ENCODE peak calls at places on chromosomes 11 and 22, in six cellular contexts. One of them, this sample, is unnamed.
A peak's percentile ranks its signal among the peaks of the same experiment; 100 is the strongest.

GRCh38 chr11:6557063-6557462 is 46.4 kb downstream of the RRP8 start:
- DNase-seq in right lobe of liver: no peak
- DNase-seq in CD8-positive, alpha-beta T cell: no peak
- DNase-seq in testis: no peak
- DNase-seq in foreskin keratinocyte: no peak
- DNase-seq in GM23338: no peak
- DNase-seq in this sample: no peak

GRCh38 chr11:132054822-132055221 is 684.4 kb downstream of the NTM start:
- DNase-seq in right lobe of liver: no peak
- DNase-seq in CD8-positive, alpha-beta T cell: no peak
- DNase-seq in testis: no peak
- DNase-seq in foreskin keratinocyte: peak; percentile 96
- DNase-seq in GM23338: no peak
- DNase-seq in this sample: no peak

GRCh38 chr22:49942565-49943404 is 17.8 kb upstream of the PIM3 start:
- DNase-seq in right lobe of liver: no peak
- DNase-seq in CD8-positive, alpha-beta T cell: no peak
- DNase-seq in testis: no peak
- DNase-seq in foreskin keratinocyte: no peak
- DNase-seq in GM23338: no peak
- DNase-seq in this sample: no peak

GRCh38 chr11:120674537-120674936 is 163.0 kb downstream of the GRIK4 start:
- DNase-seq in right lobe of liver: no peak
- DNase-seq in CD8-positive, alpha-beta T cell: no peak
- DNase-seq in testis: no peak
- DNase-seq in foreskin keratinocyte: no peak
- DNase-seq in GM23338: no peak
- DNase-seq in this sample: no peak

GRCh38 chr22:19337137-19337536 is 45.6 kb upstream of the CLTCL1 start:
- DNase-seq in right lobe of liver: no peak
- DNase-seq in CD8-positive, alpha-beta T cell: no peak
- DNase-seq in testis: no peak
- DNase-seq in foreskin keratinocyte: no peak
- DNase-seq in GM23338: no peak
- DNase-seq in this sample: no peak

GRCh38 chr11:126766425-126766824 is 234.1 kb downstream of the KIRREL3 start:
- DNase-seq in right lobe of liver: no peak
- DNase-seq in CD8-positive, alpha-beta T cell: no peak
- DNase-seq in testis: no peak
- DNase-seq in foreskin keratinocyte: no peak
- DNase-seq in GM23338: peak; percentile 17
- DNase-seq in this sample: no peak

GRCh38 chr11:100670140-100670539 is 16.9 kb upstream of the ARHGAP42 start:
- DNase-seq in right lobe of liver: no peak
- DNase-seq in CD8-positive, alpha-beta T cell: no peak
- DNase-seq in testis: peak; percentile 25
- DNase-seq in foreskin keratinocyte: no peak
- DNase-seq in GM23338: peak; percentile 60
- DNase-seq in this sample: no peak

GRCh38 chr11:11505701-11506100 is 116.1 kb downstream of the GALNT18 start:
- DNase-seq in right lobe of liver: no peak
- DNase-seq in CD8-positive, alpha-beta T cell: no peak
- DNase-seq in testis: no peak
- DNase-seq in foreskin keratinocyte: no peak
- DNase-seq in GM23338: no peak
- DNase-seq in this sample: no peak

GRCh38 chr11:75160880-75161279 is 10.0 kb downstream of the SLCO2B1 start:
- DNase-seq in right lobe of liver: no peak
- DNase-seq in CD8-positive, alpha-beta T cell: no peak
- DNase-seq in testis: no peak
- DNase-seq in foreskin keratinocyte: no peak
- DNase-seq in GM23338: no peak
- DNase-seq in this sample: no peak

GRCh38 chr22:36871669-36872081 is 10.9 kb downstream of the NCF4 start:
- DNase-seq in right lobe of liver: no peak
- DNase-seq in CD8-positive, alpha-beta T cell: no peak
- DNase-seq in testis: no peak
- DNase-seq in foreskin keratinocyte: peak; percentile 74
- DNase-seq in GM23338: peak; percentile 30
- DNase-seq in this sample: peak; percentile 52

GRCh38 chr11:22656128-22656527 is 10.3 kb upstream of the GAS2 start:
- DNase-seq in right lobe of liver: no peak
- DNase-seq in CD8-positive, alpha-beta T cell: no peak
- DNase-seq in testis: no peak
- DNase-seq in foreskin keratinocyte: no peak
- DNase-seq in GM23338: no peak
- DNase-seq in this sample: no peak

GRCh38 chr22:38114484-38115398 is 4.3 kb upstream of the BAIAP2L2 start:
- DNase-seq in right lobe of liver: peak; percentile 88
- DNase-seq in CD8-positive, alpha-beta T cell: peak; percentile 73
- DNase-seq in testis: peak; percentile 90
- DNase-seq in foreskin keratinocyte: peak; percentile 45
- DNase-seq in GM23338: peak; percentile 89
- DNase-seq in this sample: peak; percentile 92

GRCh38 chr11:34610324-34611041 is 10.4 kb upstream of the EHF start:
- DNase-seq in right lobe of liver: no peak
- DNase-seq in CD8-positive, alpha-beta T cell: no peak
- DNase-seq in testis: no peak
- DNase-seq in foreskin keratinocyte: no peak
- DNase-seq in GM23338: no peak
- DNase-seq in this sample: no peak

GRCh38 chr11:57777969-57778317 is 16.3 kb downstream of the CTNND1 start:
- DNase-seq in right lobe of liver: no peak
- DNase-seq in CD8-positive, alpha-beta T cell: no peak
- DNase-seq in testis: no peak
- DNase-seq in foreskin keratinocyte: no peak
- DNase-seq in GM23338: peak; percentile 55
- DNase-seq in this sample: no peak

GRCh38 chr11:57776577-57776976 is 15.0 kb downstream of the CTNND1 start:
- DNase-seq in right lobe of liver: no peak
- DNase-seq in CD8-positive, alpha-beta T cell: no peak
- DNase-seq in testis: no peak
- DNase-seq in foreskin keratinocyte: no peak
- DNase-seq in GM23338: no peak
- DNase-seq in this sample: no peak

GRCh38 chr11:57775474-57775873 is 13.9 kb downstream of the CTNND1 start:
- DNase-seq in right lobe of liver: no peak
- DNase-seq in CD8-positive, alpha-beta T cell: no peak
- DNase-seq in testis: no peak
- DNase-seq in foreskin keratinocyte: no peak
- DNase-seq in GM23338: no peak
- DNase-seq in this sample: no peak

GRCh38 chr11:57778318-57779037 is 16.9 kb downstream of the CTNND1 start:
- DNase-seq in right lobe of liver: peak; percentile 94
- DNase-seq in CD8-positive, alpha-beta T cell: no peak
- DNase-seq in testis: peak; percentile 96
- DNase-seq in foreskin keratinocyte: peak; percentile 90
- DNase-seq in GM23338: peak; percentile 96
- DNase-seq in this sample: peak; percentile 92

GRCh38 chr11:57776101-57776511 is 14.5 kb downstream of the CTNND1 start:
- DNase-seq in right lobe of liver: no peak
- DNase-seq in CD8-positive, alpha-beta T cell: no peak
- DNase-seq in testis: no peak
- DNase-seq in foreskin keratinocyte: no peak
- DNase-seq in GM23338: peak; percentile 83
- DNase-seq in this sample: no peak
- H3K4me1 ChIP-seq in right lobe of liver: peaks cover 20% of the 10 kb centered on the region
- H3K4me1 ChIP-seq in CD8-positive, alpha-beta T cell: peaks cover 10% of the 10 kb centered on the region
- H3K4me1 ChIP-seq in testis: peaks cover 86% of the 10 kb centered on the region
- H3K4me1 ChIP-seq in foreskin keratinocyte: peaks cover 63% of the 10 kb centered on the region
- H3K4me1 ChIP-seq in GM23338: peaks cover 51% of the 10 kb centered on the region
- H3K4me1 ChIP-seq in this sample: peaks cover 95% of the 10 kb centered on the region

GRCh38 chr11:66288866-66289547 is at the start of gene YIF1A:
- DNase-seq in right lobe of liver: peak; percentile 99
- DNase-seq in CD8-positive, alpha-beta T cell: peak; percentile 99
- DNase-seq in testis: peak; percentile 99
- DNase-seq in foreskin keratinocyte: peak; percentile 99
- DNase-seq in GM23338: peak; percentile 99
- DNase-seq in this sample: peak; percentile 99
- TF ChIP-seq CTCF in right lobe of liver: no peak
- TF ChIP-seq CTCF in CD8-positive, alpha-beta T cell: no peak
- TF ChIP-seq CTCF in testis: peak; percentile 1
- TF ChIP-seq CTCF in foreskin keratinocyte: no peak
- TF ChIP-seq CTCF in GM23338: no peak
- TF ChIP-seq CTCF in this sample: peak; percentile 18

GRCh38 chr11:27205269-27205668 is 157.7 kb downstream of the CCDC34 start:
- DNase-seq in right lobe of liver: no peak
- DNase-seq in CD8-positive, alpha-beta T cell: no peak
- DNase-seq in testis: no peak
- DNase-seq in foreskin keratinocyte: no peak
- DNase-seq in GM23338: no peak
- DNase-seq in this sample: no peak

GRCh38 chr11:27203077-27203476 is 159.9 kb downstream of the CCDC34 start:
- DNase-seq in right lobe of liver: no peak
- DNase-seq in CD8-positive, alpha-beta T cell: no peak
- DNase-seq in testis: no peak
- DNase-seq in foreskin keratinocyte: no peak
- DNase-seq in GM23338: no peak
- DNase-seq in this sample: no peak

GRCh38 chr11:27205779-27206549 is 157.1 kb downstream of the CCDC34 start:
- DNase-seq in right lobe of liver: no peak
- DNase-seq in CD8-positive, alpha-beta T cell: no peak
- DNase-seq in testis: no peak
- DNase-seq in foreskin keratinocyte: no peak
- DNase-seq in GM23338: no peak
- DNase-seq in this sample: no peak

GRCh38 chr11:27207025-27207650 is 155.9 kb downstream of the CCDC34 start:
- DNase-seq in right lobe of liver: no peak
- DNase-seq in CD8-positive, alpha-beta T cell: no peak
- DNase-seq in testis: no peak
- DNase-seq in foreskin keratinocyte: no peak
- DNase-seq in GM23338: no peak
- DNase-seq in this sample: no peak

DNA sequence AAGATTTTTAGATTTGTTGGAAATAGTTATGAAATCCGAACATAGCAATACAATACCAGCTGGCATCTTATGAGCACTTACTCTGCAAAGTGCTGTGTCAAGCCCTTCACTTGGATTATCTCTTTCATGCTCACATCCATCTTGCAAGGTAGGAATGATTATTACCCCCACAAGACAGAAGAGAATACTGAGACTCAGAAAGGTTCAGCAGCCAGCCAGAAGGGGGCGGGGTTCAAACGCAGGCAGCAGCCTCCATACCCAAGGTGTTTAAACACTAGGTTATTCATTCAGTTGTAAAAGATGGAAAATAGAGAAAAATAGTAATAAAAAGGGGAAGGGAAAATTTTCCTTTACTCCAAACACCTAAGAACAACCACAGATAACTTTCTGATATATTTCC is 158.5 kb downstream of the CCDC34 start:
- DNase-seq in right lobe of liver: no peak
- DNase-seq in CD8-positive, alpha-beta T cell: no peak
- DNase-seq in testis: peak; percentile 42
- DNase-seq in foreskin keratinocyte: no peak
- DNase-seq in GM23338: peak; percentile 56
- DNase-seq in this sample: no peak
- H3K4me1 ChIP-seq in right lobe of liver: no peaks in the 10 kb centered on the region
- H3K4me1 ChIP-seq in CD8-positive, alpha-beta T cell: no peaks in the 10 kb centered on the region
- H3K4me1 ChIP-seq in testis: peaks cover 66% of the 10 kb centered on the region
- H3K4me1 ChIP-seq in foreskin keratinocyte: peaks cover 18% of the 10 kb centered on the region
- H3K4me1 ChIP-seq in GM23338: peaks cover 10% of the 10 kb centered on the region
- H3K4me1 ChIP-seq in this sample: peaks cover 9% of the 10 kb centered on the region

DNA sequence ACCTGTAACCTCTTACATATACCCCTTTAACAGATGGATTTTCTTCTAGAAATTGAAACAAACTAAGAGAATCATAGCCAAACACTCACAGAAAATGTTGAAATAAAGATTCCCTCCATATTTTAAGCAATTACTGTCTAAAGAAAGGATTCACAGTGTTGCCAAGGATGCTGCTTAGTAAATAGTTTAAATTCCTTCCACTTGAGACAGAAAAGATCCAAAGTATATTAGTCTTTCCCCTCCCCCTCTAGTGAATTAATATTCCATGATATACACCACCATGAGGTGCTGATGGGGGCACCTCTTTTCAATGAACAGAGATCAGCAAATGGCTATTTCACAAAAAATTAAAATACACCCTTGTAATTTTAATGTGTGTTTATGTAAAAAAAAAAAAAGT is 186.8 kb downstream of the SOX6 start:
- DNase-seq in right lobe of liver: no peak
- DNase-seq in CD8-positive, alpha-beta T cell: no peak
- DNase-seq in testis: no peak
- DNase-seq in foreskin keratinocyte: no peak
- DNase-seq in GM23338: peak; percentile 53
- DNase-seq in this sample: no peak
- TF ChIP-seq CTCF in right lobe of liver: no peak
- TF ChIP-seq CTCF in CD8-positive, alpha-beta T cell: no peak
- TF ChIP-seq CTCF in testis: no peak
- TF ChIP-seq CTCF in foreskin keratinocyte: peak; percentile 43
- TF ChIP-seq CTCF in GM23338: peak; percentile 20
- TF ChIP-seq CTCF in this sample: peak; percentile 10

DNA sequence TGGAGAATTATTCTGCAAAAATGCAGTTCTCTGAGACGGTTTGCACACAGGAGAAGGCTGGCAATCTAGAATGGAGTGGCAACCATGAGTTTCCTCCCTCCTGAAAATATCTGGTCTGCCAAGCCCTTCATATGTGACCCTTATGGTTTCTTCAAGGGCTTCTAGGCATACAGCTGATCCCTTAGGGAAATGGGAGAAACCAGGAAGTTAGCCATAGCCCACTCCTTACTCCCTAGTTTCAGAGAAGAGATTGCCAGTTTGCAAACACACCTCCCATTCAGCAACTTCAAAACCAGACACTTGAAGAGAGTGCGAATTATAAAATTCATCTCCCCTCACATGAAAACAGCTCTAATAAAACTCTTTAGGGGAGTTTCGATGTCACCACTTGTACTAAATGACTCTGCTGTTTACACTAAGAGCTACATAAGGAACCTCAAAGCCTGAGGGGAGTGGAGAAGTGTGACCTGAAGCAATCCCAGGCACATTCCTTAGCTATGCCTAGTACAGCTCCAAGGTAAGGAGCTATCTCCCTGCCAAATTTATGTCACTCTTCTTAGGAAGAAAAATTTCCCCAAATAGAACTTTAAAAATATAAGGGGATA is 8.3 kb downstream of the LGR4 start:
- DNase-seq in right lobe of liver: no peak
- DNase-seq in CD8-positive, alpha-beta T cell: no peak
- DNase-seq in testis: no peak
- DNase-seq in foreskin keratinocyte: peak; percentile 82
- DNase-seq in GM23338: peak; percentile 55
- DNase-seq in this sample: no peak
- H3K4me1 ChIP-seq in right lobe of liver: no peaks in the 10 kb centered on the region
- H3K4me1 ChIP-seq in CD8-positive, alpha-beta T cell: no peaks in the 10 kb centered on the region
- H3K4me1 ChIP-seq in testis: peaks cover 9% of the 10 kb centered on the region
- H3K4me1 ChIP-seq in foreskin keratinocyte: peaks cover 59% of the 10 kb centered on the region
- H3K4me1 ChIP-seq in GM23338: peaks cover 69% of the 10 kb centered on the region
- H3K4me1 ChIP-seq in this sample: no peaks in the 10 kb centered on the region

GRCh38 chr11:95257596-95257995 is 26.6 kb upstream of the SESN3 start:
- DNase-seq in right lobe of liver: no peak
- DNase-seq in CD8-positive, alpha-beta T cell: no peak
- DNase-seq in testis: no peak
- DNase-seq in foreskin keratinocyte: peak; percentile 83
- DNase-seq in GM23338: no peak
- DNase-seq in this sample: no peak
- TF ChIP-seq CTCF in right lobe of liver: no peak
- TF ChIP-seq CTCF in CD8-positive, alpha-beta T cell: no peak
- TF ChIP-seq CTCF in testis: no peak
- TF ChIP-seq CTCF in foreskin keratinocyte: no peak
- TF ChIP-seq CTCF in GM23338: no peak
- TF ChIP-seq CTCF in this sample: no peak